ENCODE peak calls at places on chromosome 17, in eight cellular contexts. F is NCI-H460; U is spleen; I is anterior cingulate cortex; Y is GM23248; E is activated CD4-positive, CD25-positive, alpha-beta regulatory T cell; B is activated T-cell treated with anti-CD3 and anti-CD28 coated beads for 1 hour; Z is transverse colon. P is an unnamed sample.

GRCh38 chr17:79952915-79953314 is 82.8 kb downstream of the TBC1D16 start:
- DNase-seq in E (no peak), F (no peak), Y (no peak), Z (no peak), U (no peak), B (no peak), I (no peak), P (peak; percentile 11)

GRCh38 chr17:27577124-27577761 is 53.7 kb upstream of the LGALS9 start:
- DNase-seq in I (peak; percentile 81), U (no peak), Z (no peak), Y (peak; percentile 82), F (no peak), E (no peak), B (no peak), P (no peak)

GRCh38 chr17:49986396-49987289 is 8.4 kb downstream of the DLX3 start:
- DNase-seq in F (no peak), U (no peak), Z (no peak), I (no peak), B (no peak), Y (no peak), E (no peak), P (no peak)

GRCh38 chr17:9179602-9180001 is 158.3 kb downstream of the NTN1 start:
- DNase-seq in Z (no peak), B (no peak), E (no peak), Y (no peak), I (no peak), F (no peak), U (no peak), P (no peak)

GRCh38 chr17:72171703-72172670 is 51.2 kb downstream of the SOX9 start:
- DNase-seq in U (no peak), B (no peak), Y (peak; percentile 42), Z (no peak), F (no peak), E (no peak), I (peak; percentile 40), P (no peak)

GRCh38 chr17:79991140-79991923 is 44.3 kb downstream of the TBC1D16 start:
- DNase-seq in I (peak; percentile 82), Z (peak; percentile 91), F (peak; percentile 83), Y (peak; percentile 92), B (peak; percentile 75), U (peak; percentile 96), E (peak; percentile 61), P (peak; percentile 86)

GRCh38 chr17:77385750-77386501 is 245.2 kb downstream of the SEC14L1 start:
- DNase-seq in F (no peak), Z (no peak), B (no peak), I (no peak), E (no peak), U (no peak), Y (peak; percentile 64), P (no peak)

GRCh38 chr17:28912938-28913333 is 10.1 kb upstream of the DHRS13 start:
- DNase-seq in E (no peak), U (no peak), F (no peak), B (no peak), Y (no peak), Z (no peak), I (no peak), P (no peak)

GRCh38 chr17:73291260-73291801 is 20.5 kb downstream of the CDC42EP4 start:
- DNase-seq in Z (peak; percentile 76), B (no peak), I (no peak), F (peak; percentile 54), U (peak; percentile 83), Y (peak; percentile 97), E (no peak), P (peak; percentile 85)

GRCh38 chr17:43940630-43941029 is 1.6 kb downstream of the PPY start:
- DNase-seq in Z (no peak), E (no peak), F (peak; percentile 39), I (no peak), Y (peak; percentile 59), U (no peak), B (no peak), P (no peak)

GRCh38 chr17:67546578-67547527 is 169.8 kb downstream of the PITPNC1 start:
- DNase-seq in I (peak; percentile 43), B (no peak), Y (peak; percentile 38), U (peak; percentile 78), E (no peak), Z (peak; percentile 79), F (no peak), P (no peak)

GRCh38 chr17:27596106-27596505 is 34.9 kb upstream of the LGALS9 start:
- DNase-seq in Y (no peak), I (no peak), E (no peak), F (no peak), Z (no peak), B (no peak), U (peak; percentile 4), P (no peak)

GRCh38 chr17:75531724-75532090 is 6.2 kb downstream of the LLGL2 start:
- DNase-seq in U (no peak), I (no peak), F (no peak), Z (no peak), B (no peak), E (no peak), Y (no peak), P (no peak)

GRCh38 chr17:77375917-77376651 is 235.3 kb downstream of the SEC14L1 start:
- DNase-seq in E (no peak), Y (peak; percentile 81), Z (peak; percentile 55), B (peak; percentile 58), I (no peak), F (no peak), U (peak; percentile 91), P (no peak)

GRCh38 chr17:29151567-29151966 is 28.6 kb downstream of the MYO18A start:
- DNase-seq in B (no peak), Y (peak; percentile 66), E (no peak), F (no peak), Z (no peak), I (peak; percentile 53), U (no peak), P (no peak)

GRCh38 chr17:7237761-7238417 is 1.4 kb downstream of the PHF23 start:
- DNase-seq in Z (peak; percentile 91), F (peak; percentile 69), Y (peak; percentile 77), U (peak; percentile 97), B (peak; percentile 84), E (peak; percentile 69), I (peak; percentile 39), P (no peak)

GRCh38 chr17:7261377-7262191 is 694 bp downstream of the CLDN7 start:
- DNase-seq in I (no peak), Y (peak; percentile 31), F (no peak), E (no peak), Z (no peak), B (no peak), U (peak; percentile 87), P (no peak)

GRCh38 chr17:5272313-5272712 is 9.8 kb upstream of the RABEP1 start:
- DNase-seq in Z (no peak), U (no peak), Y (peak; percentile 24), B (no peak), E (no peak), F (no peak), I (no peak), P (no peak)

GRCh38 chr17:28333083-28333746 is 2.1 kb downstream of the IFT20 start:
- DNase-seq in E (no peak), Z (peak; percentile 2), U (no peak), Y (peak; percentile 54), B (no peak), F (no peak), I (no peak), P (no peak)

GRCh38 chr17:76458580-76459490 is 5.9 kb upstream of the UBE2O start:
- DNase-seq in I (no peak), Y (peak; percentile 44), B (no peak), U (no peak), Z (peak; percentile 59), F (peak; percentile 58), E (no peak), P (peak; percentile 75)

GRCh38 chr17:21470861-21471260 is 94.7 kb downstream of the KCNJ12 start:
- DNase-seq in E (no peak), Z (no peak), U (no peak), Y (no peak), F (no peak), I (no peak), B (no peak), P (no peak)

GRCh38 chr17:59840329-59840907 is 52.3 kb downstream of the TUBD1 start:
- DNase-seq in I (no peak), Y (peak; percentile 36), E (no peak), Z (no peak), B (no peak), U (no peak), F (no peak), P (no peak)

GRCh38 chr17:4900231-4901107 is 1.1 kb downstream of the C17orf107 start:
- DNase-seq in Y (no peak), B (peak; percentile 30), E (no peak), F (no peak), I (no peak), Z (peak; percentile 56), U (peak; percentile 91), P (no peak)

GRCh38 chr17:41402161-41402560 is 4.8 kb upstream of the KRT31 start:
- DNase-seq in F (no peak), B (no peak), U (no peak), Y (peak; percentile 28), I (no peak), Z (no peak), E (no peak), P (no peak)

GRCh38 chr17:67055041-67055443 is 10.7 kb downstream of the CACNG1 start:
- DNase-seq in Y (no peak), Z (no peak), I (no peak), F (no peak), E (no peak), B (no peak), U (peak; percentile 67), P (peak; percentile 40)

GRCh38 chr17:74336307-74336706 is 10.3 kb downstream of the KIF19 start:
- DNase-seq in Z (no peak), E (no peak), F (no peak), U (no peak), Y (no peak), B (no peak), I (no peak), P (no peak)

GRCh38 chr17:12902046-12902445 is 112.7 kb downstream of the ARHGAP44 start:
- DNase-seq in B (no peak), Y (no peak), F (no peak), Z (no peak), E (no peak), U (no peak), I (no peak), P (no peak)

GRCh38 chr17:40615295-40615988 is 32.2 kb downstream of the SMARCE1 start:
- DNase-seq in B (no peak), E (no peak), U (no peak), Y (peak; percentile 58), Z (peak; percentile 59), F (peak; percentile 58), I (no peak), P (no peak)

GRCh38 chr17:290121-290521 is 62.5 kb downstream of the RPH3AL start:
- DNase-seq in I (no peak), F (no peak), U (peak; percentile 55), B (no peak), Z (no peak), E (no peak), Y (no peak), P (peak; percentile 35)